ENCODE peak calls at places on chromosomes 2 and 18, in six cellular contexts. N is stomach; M is CD8-positive, alpha-beta memory T cell; O is A549; Z is heart left ventricle; X is brain microvascular endothelial cell. J is an unnamed sample.

GRCh38 chr2:191318037-191318728 is 73.0 kb downstream of the MYO1B start:
- DNase-seq in N (no peak), X (peak), M (no peak), O (no peak), Z (no peak), J (no peak)

GRCh38 chr2:152755029-152755428 is 36.6 kb downstream of the ARL6IP6 start:
- DNase-seq in M (no peak), O (no peak), Z (no peak), X (no peak), N (no peak), J (no peak)

GRCh38 chr2:238914648-238915015 is 66.7 kb downstream of the TWIST2 start:
- DNase-seq in X (peak), N (no peak), O (no peak), M (peak), Z (no peak), J (no peak)

GRCh38 chr2:200705305-200705985 is 106.3 kb upstream of the BZW1 start:
- DNase-seq in Z (no peak), O (peak), X (peak), N (no peak), M (no peak), J (no peak)

GRCh38 chr18:60082282-60082681 is 182.5 kb downstream of the PMAIP1 start:
- DNase-seq in O (no peak), Z (no peak), X (no peak), M (no peak), N (no peak), J (no peak)

GRCh38 chr2:54348672-54349071 is 92.6 kb upstream of the TSPYL6 start:
- DNase-seq in X (peak), Z (no peak), M (no peak), N (no peak), O (no peak), J (no peak)

GRCh38 chr2:141468746-141469145 is 662.1 kb downstream of the LRP1B start:
- DNase-seq in N (no peak), X (no peak), O (no peak), M (no peak), Z (no peak), J (no peak)

GRCh38 chr2:27303093-27304025 is 4.9 kb downstream of the UCN start:
- DNase-seq in M (no peak), N (peak), O (peak), Z (no peak), X (peak), J (peak)

GRCh38 chr18:11981633-11982366 is 493 bp downstream of the IMPA2 start:
- DNase-seq in X (no peak), N (peak), M (no peak), Z (peak), O (peak), J (peak)

GRCh38 chr18:32010124-32010745 is 8.4 kb upstream of the RNF125 start:
- DNase-seq in X (no peak), N (no peak), Z (no peak), M (no peak), O (no peak), J (no peak)

GRCh38 chr2:63553049-63553448 is 35.2 kb downstream of the WDPCP start:
- DNase-seq in N (no peak), M (no peak), X (peak), Z (no peak), O (no peak), J (no peak)

GRCh38 chr18:3093624-3094354 is 80.8 kb upstream of the LPIN2 start:
- DNase-seq in M (no peak), Z (no peak), X (no peak), N (peak), O (no peak), J (no peak)

GRCh38 chr2:109238580-109238979 is 109.6 kb downstream of the SH3RF3 start:
- DNase-seq in O (no peak), X (peak), Z (peak), M (no peak), N (peak), J (no peak)

GRCh38 chr2:25330273-25330672 is 11.5 kb downstream of the DNMT3A start:
- DNase-seq in M (no peak), Z (peak), X (no peak), O (no peak), N (no peak), J (peak)

GRCh38 chr2:66466435-66466834 is 31.5 kb downstream of the MEIS1 start:
- DNase-seq in O (no peak), Z (no peak), N (no peak), X (no peak), M (no peak), J (no peak)

GRCh38 chr2:171923206-171923605 is 945 bp downstream of the HAT1 start:
- DNase-seq in X (peak), N (peak), M (no peak), Z (no peak), O (no peak), J (peak)

GRCh38 chr2:133072837-133073694 is 403.1 kb upstream of the LYPD1 start:
- DNase-seq in M (no peak), N (no peak), X (no peak), Z (no peak), O (no peak), J (no peak)

GRCh38 chr2:237471457-237472186 is 15.4 kb upstream of the MLPH start:
- DNase-seq in O (peak), M (no peak), N (peak), X (peak), Z (no peak), J (no peak)

GRCh38 chr2:172283476-172283875 is 143.9 kb upstream of the ITGA6 start:
- DNase-seq in O (no peak), N (no peak), M (no peak), X (peak), Z (no peak), J (no peak)

GRCh38 chr2:231308631-231309414 is 86.7 kb upstream of the B3GNT7 start:
- DNase-seq in X (peak), N (no peak), Z (no peak), O (peak), M (no peak), J (no peak)

GRCh38 chr2:215728504-215729065 is 284.8 kb downstream of the MREG start:
- DNase-seq in M (no peak), Z (no peak), X (peak), O (no peak), N (no peak), J (peak)

GRCh38 chr2:61538920-61539559 is 884 bp upstream of the XPO1 start:
- DNase-seq in M (peak), O (no peak), X (no peak), N (no peak), Z (no peak), J (peak)

GRCh38 chr18:33576999-33577687 is 876 bp upstream of the ASXL3 start:
- DNase-seq in O (no peak), N (no peak), X (no peak), Z (no peak), M (no peak), J (no peak)

GRCh38 chr18:48962857-48963554 is 12.2 kb upstream of the SMAD7 start:
- DNase-seq in Z (no peak), X (no peak), N (no peak), M (no peak), O (no peak), J (no peak)

GRCh38 chr18:42780171-42780570 is 335.3 kb downstream of the RIT2 start:
- DNase-seq in M (no peak), Z (no peak), N (no peak), O (no peak), X (no peak), J (no peak)

GRCh38 chr2:190911813-190912212 is 31.2 kb downstream of the GLS start:
- DNase-seq in X (no peak), M (no peak), O (no peak), Z (no peak), N (no peak), J (no peak)

GRCh38 chr18:79402977-79403722 is 7.4 kb downstream of the NFATC1 start:
- DNase-seq in Z (peak), O (no peak), N (peak), M (peak), X (no peak), J (peak)

DNA sequence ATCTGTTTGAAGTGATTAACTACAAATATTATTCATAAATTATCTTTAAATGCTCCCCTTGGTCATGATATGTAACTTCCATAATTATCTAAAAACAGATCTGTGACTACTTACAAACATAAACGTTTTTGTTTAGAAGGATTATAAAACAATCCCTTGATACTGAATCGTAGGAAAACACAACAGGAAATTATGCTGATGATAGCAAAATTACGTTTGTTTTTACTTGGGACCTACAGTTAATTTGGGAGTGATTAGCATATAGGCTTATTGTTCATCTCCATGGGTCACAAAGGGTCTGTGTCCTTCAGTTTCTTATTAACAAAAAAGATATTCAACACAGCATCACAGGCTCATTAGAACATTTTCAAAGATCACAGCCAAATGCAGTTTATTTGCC is 4.3 kb downstream of the CCDC195 start:
- DNase-seq in O (no peak), N (no peak), M (no peak), X (no peak), Z (no peak), J (no peak)
- H3K27ac ChIP-seq in O (no peak), N (no peak), M (no peak), X (no peak), Z (peak), J (no peak)

DNA sequence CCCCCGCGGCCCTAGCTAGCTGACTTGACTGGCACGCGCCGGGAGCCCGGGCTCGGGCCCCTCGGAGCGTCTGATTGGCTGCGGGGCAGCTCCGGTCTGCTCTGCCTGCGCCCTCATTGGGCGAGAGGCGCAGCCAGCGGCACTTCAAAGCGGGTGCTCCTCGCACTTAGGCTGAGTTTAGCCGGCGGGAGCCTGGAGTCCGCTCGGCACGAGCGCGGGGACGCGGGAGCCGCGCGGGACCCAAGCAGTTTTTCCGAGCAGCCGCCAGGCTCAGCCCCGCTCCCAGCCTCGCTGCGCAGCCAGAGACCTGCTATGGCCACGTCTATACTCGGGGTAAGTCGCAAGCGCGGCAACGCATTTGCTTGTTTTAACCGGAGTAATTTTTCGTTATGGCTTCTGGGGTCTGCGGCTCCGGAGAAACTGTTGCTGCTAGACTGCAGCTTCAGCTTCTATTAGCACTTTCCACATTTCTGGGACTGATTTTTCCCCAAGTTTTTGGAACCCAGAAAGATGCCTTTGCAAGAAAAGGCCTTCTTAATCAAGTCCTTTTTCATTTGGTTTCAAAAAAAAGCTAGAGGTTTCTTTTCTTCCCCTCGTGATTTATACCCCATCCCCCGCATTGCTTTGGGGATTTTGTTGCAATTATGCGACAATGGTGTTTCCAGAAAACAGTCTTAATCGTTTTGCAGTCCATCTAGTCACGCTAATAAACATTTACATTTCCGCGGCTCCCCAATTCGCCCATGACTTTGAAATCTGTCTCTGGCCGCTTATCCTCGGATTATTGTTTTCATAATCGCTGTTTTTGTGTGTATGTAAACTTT is at the start of gene SP9:
- DNase-seq in M (peak), O (peak), N (no peak), Z (peak), X (no peak), J (no peak)
- H3K4me3 ChIP-seq in M (peak), O (peak), N (peak), Z (peak), X (peak), J (no peak)

DNA sequence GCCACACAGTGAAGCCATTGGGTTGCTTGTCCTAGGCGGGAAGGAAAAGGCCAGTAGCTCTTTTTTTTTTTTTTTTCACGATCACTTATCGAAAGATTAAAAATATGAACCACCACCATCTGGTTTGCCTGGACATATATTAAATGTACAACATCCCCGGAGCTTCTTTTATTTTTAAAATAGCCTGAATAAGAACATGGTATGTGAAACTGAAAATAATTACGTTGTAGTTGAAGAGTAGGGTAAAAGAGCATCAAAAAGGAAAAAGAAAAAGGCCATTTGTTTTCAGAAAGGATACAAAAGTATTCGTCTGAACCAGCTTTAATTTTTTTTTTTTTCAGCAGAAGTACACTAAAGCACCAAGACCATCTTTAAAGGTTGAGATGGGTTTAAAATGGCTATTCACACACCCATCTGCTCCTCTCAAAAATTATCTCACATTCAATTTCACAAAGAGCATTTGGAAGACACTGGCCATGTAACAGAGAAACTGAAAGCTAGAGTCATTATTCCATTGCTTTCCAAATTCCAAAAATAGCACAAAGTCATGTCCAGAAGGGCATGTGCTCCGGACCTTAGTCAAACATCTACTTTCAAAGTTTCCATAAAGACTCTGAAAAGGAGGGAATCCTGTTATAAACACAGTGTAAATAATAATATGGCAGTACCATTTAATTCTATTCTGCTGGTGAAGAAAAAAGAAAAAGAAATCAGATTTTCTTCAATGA is 82.9 kb downstream of the SCN3A start:
- DNase-seq in M (no peak), Z (no peak), O (no peak), N (no peak), X (no peak), J (no peak)
- H3K27ac ChIP-seq in M (no peak), Z (peak), O (no peak), N (no peak), X (no peak), J (no peak)

GRCh38 chr2:218856896-218857243 is 2.7 kb upstream of the WNT6 start:
- DNase-seq in M (no peak), X (no peak), Z (no peak), N (no peak), O (no peak), J (no peak)

GRCh38 chr2:218856168-218856895 is 3.3 kb upstream of the WNT6 start:
- DNase-seq in X (no peak), N (no peak), O (no peak), Z (no peak), M (no peak), J (no peak)

GRCh38 chr2:218858138-218858445 is 1.5 kb upstream of the WNT6 start:
- DNase-seq in O (no peak), X (no peak), N (no peak), M (no peak), Z (no peak), J (no peak)

GRCh38 chr2:218858671-218859555 is 692 bp upstream of the WNT6 start:
- DNase-seq in X (no peak), N (no peak), O (no peak), Z (no peak), M (no peak), J (peak)

DNA sequence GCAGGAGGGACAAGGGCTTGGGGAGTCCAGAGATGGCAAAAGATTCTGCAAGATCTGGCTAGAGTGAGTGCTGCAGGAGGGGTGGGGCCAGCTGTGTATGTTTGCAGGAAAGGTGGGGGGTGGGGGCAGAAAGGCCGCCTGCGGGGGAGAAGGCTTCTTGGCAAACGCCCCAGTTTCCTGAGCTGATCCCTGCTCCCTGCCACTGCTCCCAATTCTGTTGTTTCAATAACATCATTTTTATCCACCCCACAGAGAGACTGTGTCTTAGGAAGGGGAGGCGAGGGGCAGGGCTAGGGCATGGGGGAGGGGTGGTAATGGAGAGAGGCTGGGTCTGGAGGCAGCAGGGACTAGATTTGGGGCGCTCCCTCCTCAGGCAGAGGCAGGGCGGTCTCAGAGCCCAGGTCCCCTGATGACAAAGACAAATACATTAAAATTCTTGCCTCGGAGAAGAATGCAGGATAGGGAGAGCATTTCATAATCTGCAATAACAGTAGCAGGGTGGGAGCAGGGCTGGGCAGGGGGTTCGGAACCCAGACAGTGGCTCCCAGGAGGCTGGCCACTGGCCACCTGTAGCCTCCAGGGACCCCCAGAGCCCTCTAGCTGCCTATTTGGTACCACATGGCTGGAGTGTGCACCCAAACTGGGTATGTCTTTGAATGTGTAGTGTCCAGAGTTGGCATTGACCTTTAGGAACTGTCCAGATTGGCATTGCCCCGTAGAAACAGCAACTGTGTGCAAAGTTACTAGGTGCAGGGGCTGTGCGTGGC is 2.1 kb upstream of the WNT6 start:
- DNase-seq in M (no peak), Z (no peak), N (no peak), O (no peak), X (no peak), J (peak)
- H3K4me3 ChIP-seq in M (no peak), Z (no peak), N (no peak), O (no peak), X (no peak), J (no peak)

J was measured in aorta.